ENCODE peak calls at places on chromosomes 7 and 10, in four cellular contexts. One of them, this sample, is unnamed.

GRCh38 chr7:73683916-73684693 is 708 bp downstream of the BUD23 start:
- DNase-seq in SK-N-SH: no peak
- DNase-seq in K562: peak
- DNase-seq in GM12878: no peak
- DNase-seq in this sample: no peak

GRCh38 chr7:91265693-91266066 is 1.4 kb downstream of the FZD1 start:
- DNase-seq in SK-N-SH: no peak
- DNase-seq in K562: no peak
- DNase-seq in GM12878: no peak
- DNase-seq in this sample: peak

GRCh38 chr10:29771376-29771775 is 136.6 kb upstream of the SVIL start:
- DNase-seq in GM12878: no peak
- DNase-seq in K562: no peak
- DNase-seq in SK-N-SH: no peak
- DNase-seq in this sample: no peak

GRCh38 chr10:19985745-19986144 is 169.5 kb downstream of the PLXDC2 start:
- DNase-seq in K562: no peak
- DNase-seq in GM12878: no peak
- DNase-seq in SK-N-SH: no peak
- DNase-seq in this sample: no peak

GRCh38 chr10:25682203-25682950 is 251.7 kb upstream of the MYO3A start:
- DNase-seq in SK-N-SH: peak
- DNase-seq in GM12878: no peak
- DNase-seq in K562: peak
- DNase-seq in this sample: peak

GRCh38 chr7:102080003-102080361 is 206.7 kb upstream of the SH2B2 start:
- DNase-seq in GM12878: no peak
- DNase-seq in SK-N-SH: no peak
- DNase-seq in K562: peak
- DNase-seq in this sample: no peak

GRCh38 chr10:132642732-132643008 is 105.1 kb downstream of the INPP5A start:
- DNase-seq in SK-N-SH: no peak
- DNase-seq in K562: no peak
- DNase-seq in GM12878: no peak
- DNase-seq in this sample: no peak

GRCh38 chr7:137977173-137977572 is 24.7 kb downstream of the CREB3L2 start:
- DNase-seq in K562: no peak
- DNase-seq in GM12878: no peak
- DNase-seq in SK-N-SH: no peak
- DNase-seq in this sample: no peak

GRCh38 chr10:78351283-78351682 is 317.6 kb downstream of the RPS24 start:
- DNase-seq in K562: no peak
- DNase-seq in SK-N-SH: no peak
- DNase-seq in GM12878: no peak
- DNase-seq in this sample: no peak

GRCh38 chr7:127057918-127058317 is 194.8 kb downstream of the GRM8 start:
- DNase-seq in K562: peak
- DNase-seq in SK-N-SH: no peak
- DNase-seq in GM12878: no peak
- DNase-seq in this sample: no peak

GRCh38 chr7:97004237-97004930 is 969 bp upstream of the DLX6 start:
- DNase-seq in GM12878: no peak
- DNase-seq in K562: no peak
- DNase-seq in SK-N-SH: no peak
- DNase-seq in this sample: no peak

GRCh38 chr10:122468923-122469781 is 7.8 kb downstream of the HTRA1 start:
- DNase-seq in SK-N-SH: no peak
- DNase-seq in GM12878: no peak
- DNase-seq in K562: no peak
- DNase-seq in this sample: no peak

GRCh38 chr10:132572545-132572937 is 35.0 kb downstream of the INPP5A start:
- DNase-seq in SK-N-SH: no peak
- DNase-seq in K562: no peak
- DNase-seq in GM12878: no peak
- DNase-seq in this sample: peak

GRCh38 chr7:129213828-129214227 is 11.0 kb upstream of the AHCYL2 start:
- DNase-seq in SK-N-SH: peak
- DNase-seq in K562: peak
- DNase-seq in GM12878: no peak
- DNase-seq in this sample: peak

GRCh38 chr10:98055875-98056516 is 25.6 kb upstream of the CRTAC1 start:
- DNase-seq in K562: peak
- DNase-seq in SK-N-SH: no peak
- DNase-seq in GM12878: no peak
- DNase-seq in this sample: peak

GRCh38 chr7:15862781-15863165 is 176.3 kb upstream of the MEOX2 start:
- DNase-seq in SK-N-SH: no peak
- DNase-seq in GM12878: no peak
- DNase-seq in K562: no peak
- DNase-seq in this sample: no peak

GRCh38 chr10:132395704-132396494 is 1.1 kb upstream of the PWWP2B start:
- DNase-seq in SK-N-SH: peak
- DNase-seq in GM12878: no peak
- DNase-seq in K562: peak
- DNase-seq in this sample: peak

GRCh38 chr10:5467634-5468255 is 31.6 kb downstream of the CALML5 start:
- DNase-seq in SK-N-SH: no peak
- DNase-seq in K562: no peak
- DNase-seq in GM12878: no peak
- DNase-seq in this sample: no peak

GRCh38 chr7:12158334-12159060 is 52.6 kb upstream of the TMEM106B start:
- DNase-seq in GM12878: no peak
- DNase-seq in SK-N-SH: no peak
- DNase-seq in K562: no peak
- DNase-seq in this sample: no peak

GRCh38 chr7:23106801-23107713 is 1.5 kb downstream of the KLHL7 start:
- DNase-seq in GM12878: no peak
- DNase-seq in SK-N-SH: no peak
- DNase-seq in K562: no peak
- DNase-seq in this sample: no peak

GRCh38 chr7:103711413-103711812 is 265.4 kb upstream of the SLC26A5 start:
- DNase-seq in GM12878: no peak
- DNase-seq in SK-N-SH: no peak
- DNase-seq in K562: no peak
- DNase-seq in this sample: no peak

GRCh38 chr7:99579956-99580777 is 17.9 kb upstream of the TMEM225B start:
- DNase-seq in GM12878: no peak
- DNase-seq in SK-N-SH: peak
- DNase-seq in K562: peak
- DNase-seq in this sample: peak

GRCh38 chr10:13787015-13787421 is 200.3 kb downstream of the PRPF18 start:
- DNase-seq in GM12878: peak
- DNase-seq in K562: no peak
- DNase-seq in SK-N-SH: no peak
- DNase-seq in this sample: no peak

GRCh38 chr10:122939133-122939532 is 14.9 kb downstream of the C10orf88 start:
- DNase-seq in SK-N-SH: no peak
- DNase-seq in K562: no peak
- DNase-seq in GM12878: no peak
- DNase-seq in this sample: no peak

GRCh38 chr7:12256025-12256570 is 45.0 kb downstream of the TMEM106B start:
- DNase-seq in K562: no peak
- DNase-seq in GM12878: no peak
- DNase-seq in SK-N-SH: no peak
- DNase-seq in this sample: no peak

GRCh38 chr10:54496852-54497251 is 304.2 kb downstream of the PCDH15 start:
- DNase-seq in SK-N-SH: no peak
- DNase-seq in GM12878: no peak
- DNase-seq in K562: no peak
- DNase-seq in this sample: no peak

GRCh38 chr7:33805630-33806233 is 99.6 kb upstream of the BMPER start:
- DNase-seq in SK-N-SH: no peak
- DNase-seq in K562: no peak
- DNase-seq in GM12878: no peak
- DNase-seq in this sample: no peak

GRCh38 chr7:20542594-20542993 is 72.9 kb upstream of the ABCB5 start:
- DNase-seq in GM12878: no peak
- DNase-seq in K562: no peak
- DNase-seq in SK-N-SH: peak
- DNase-seq in this sample: no peak

GRCh38 chr7:112084506-112084905 is 121.7 kb downstream of the DOCK4 start:
- DNase-seq in K562: no peak
- DNase-seq in GM12878: peak
- DNase-seq in SK-N-SH: no peak
- DNase-seq in this sample: no peak
- TF ChIP-seq USF1 in K562: no peak
- TF ChIP-seq USF1 in GM12878: no peak
- TF ChIP-seq USF1 in SK-N-SH: no peak
- TF ChIP-seq USF1 in this sample: no peak

GRCh38 chr10:71726673-71727428 is 7.3 kb upstream of the C10orf105 start:
- DNase-seq in K562: no peak
- DNase-seq in GM12878: peak
- DNase-seq in SK-N-SH: no peak
- DNase-seq in this sample: no peak

GRCh38 chr10:71729023-71729649 is 9.6 kb upstream of the C10orf105 start:
- DNase-seq in GM12878: no peak
- DNase-seq in SK-N-SH: peak
- DNase-seq in K562: peak
- DNase-seq in this sample: no peak

GRCh38 chr10:71728218-71728737 is 8.7 kb upstream of the C10orf105 start:
- DNase-seq in GM12878: peak
- DNase-seq in K562: no peak
- DNase-seq in SK-N-SH: peak
- DNase-seq in this sample: no peak

GRCh38 chr10:71725998-71726672 is 6.6 kb upstream of the C10orf105 start:
- DNase-seq in SK-N-SH: peak
- DNase-seq in K562: peak
- DNase-seq in GM12878: no peak
- DNase-seq in this sample: peak

DNA sequence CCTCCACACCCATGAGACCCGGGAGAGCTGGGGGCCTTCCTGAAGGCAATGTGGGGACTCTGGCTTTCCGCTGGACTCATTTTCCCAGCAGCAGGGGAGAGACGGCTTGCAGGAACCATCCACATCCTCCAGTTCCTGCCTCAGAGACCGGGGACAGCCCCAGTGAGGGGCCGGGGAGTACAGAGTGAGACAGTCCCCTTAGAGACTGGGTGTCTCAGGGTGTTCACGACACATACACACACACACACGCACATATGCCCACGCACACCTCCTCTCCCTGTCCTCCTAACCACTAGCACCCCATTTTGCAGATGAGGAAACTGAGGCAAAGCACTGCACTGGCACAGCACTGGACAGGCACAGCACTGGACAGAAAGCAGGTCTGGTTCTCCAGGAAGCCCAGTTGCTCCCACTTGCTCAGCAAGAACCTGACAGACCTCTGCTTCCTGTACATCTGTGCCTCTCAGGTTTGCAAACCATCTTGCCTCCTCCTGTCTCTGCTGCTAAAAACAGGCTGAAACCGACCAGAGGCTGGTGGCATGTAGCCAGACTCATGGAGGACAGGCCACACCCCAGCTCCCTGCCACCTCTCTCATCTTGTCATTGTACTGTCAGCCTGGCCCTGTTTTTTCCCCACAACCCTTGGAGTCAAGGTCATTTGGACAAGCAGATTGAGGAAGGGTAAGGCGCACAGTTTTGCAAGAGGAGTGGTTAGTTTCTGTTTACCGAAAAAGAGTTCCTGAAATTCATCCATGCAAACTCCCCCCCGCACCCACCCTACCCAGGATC is 8.0 kb upstream of the C10orf105 start:
- DNase-seq in GM12878: peak
- DNase-seq in SK-N-SH: peak
- DNase-seq in K562: no peak
- DNase-seq in this sample: no peak
- TF ChIP-seq USF1 in GM12878: peak
- TF ChIP-seq USF1 in SK-N-SH: no peak
- TF ChIP-seq USF1 in K562: peak
- TF ChIP-seq USF1 in this sample: no peak

GRCh38 chr7:1975179-1975578 is 257.6 kb downstream of the MAD1L1 start:
- DNase-seq in SK-N-SH: no peak
- DNase-seq in K562: no peak
- DNase-seq in GM12878: no peak
- DNase-seq in this sample: no peak
- TF ChIP-seq USF1 in SK-N-SH: no peak
- TF ChIP-seq USF1 in K562: no peak
- TF ChIP-seq USF1 in GM12878: no peak
- TF ChIP-seq USF1 in this sample: no peak

GRCh38 chr7:156429514-156429913 is 211.1 kb upstream of the RNF32 start:
- DNase-seq in SK-N-SH: no peak
- DNase-seq in K562: no peak
- DNase-seq in GM12878: no peak
- DNase-seq in this sample: no peak
- TF ChIP-seq USF1 in SK-N-SH: no peak
- TF ChIP-seq USF1 in K562: no peak
- TF ChIP-seq USF1 in GM12878: no peak
- TF ChIP-seq USF1 in this sample: no peak

GRCh38 chr7:121307021-121307575 is 21.7 kb upstream of the WNT16 start:
- DNase-seq in K562: no peak
- DNase-seq in GM12878: no peak
- DNase-seq in SK-N-SH: no peak
- DNase-seq in this sample: no peak
- TF ChIP-seq USF1 in K562: no peak
- TF ChIP-seq USF1 in GM12878: no peak
- TF ChIP-seq USF1 in SK-N-SH: no peak
- TF ChIP-seq USF1 in this sample: no peak

DNA sequence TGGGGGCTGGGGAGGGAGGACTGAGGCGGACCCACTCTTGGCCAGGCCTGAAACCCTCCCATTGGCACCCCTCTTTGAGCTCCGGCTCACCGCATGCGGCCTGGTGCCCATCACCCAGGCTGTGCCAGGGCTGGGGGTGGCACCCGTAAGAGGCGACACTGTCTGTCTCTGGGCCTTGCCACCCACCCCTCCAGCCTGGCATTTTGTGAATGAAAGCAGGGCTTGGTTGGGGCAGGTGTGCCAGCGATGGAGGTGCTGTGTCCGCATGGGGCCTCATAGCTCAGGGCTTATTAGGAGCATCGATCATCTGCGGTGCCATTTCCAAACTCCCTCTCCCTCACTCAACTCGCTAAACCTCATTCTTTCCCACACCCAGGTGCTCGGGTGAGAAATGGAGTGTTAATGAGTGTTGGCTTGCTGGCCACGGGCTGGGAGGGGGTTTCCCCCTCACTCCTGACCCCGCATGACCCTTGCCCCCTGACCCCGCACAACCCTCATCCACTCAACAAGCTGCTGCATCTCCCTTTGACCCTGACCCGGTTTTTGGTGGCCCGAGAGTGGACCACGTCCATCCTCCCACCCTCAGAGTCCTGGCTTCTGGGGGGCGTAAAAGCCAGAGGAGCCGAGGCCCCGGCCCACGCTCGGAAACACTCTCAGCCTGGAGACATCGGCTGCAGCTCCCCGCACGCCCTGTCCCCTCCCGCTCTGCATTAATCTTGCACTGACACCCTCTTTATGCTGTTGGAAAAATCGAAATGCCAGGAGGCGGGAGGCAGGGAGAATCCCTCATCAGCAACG is 161.1 kb downstream of the DNAJB6 start:
- DNase-seq in K562: no peak
- DNase-seq in SK-N-SH: no peak
- DNase-seq in GM12878: no peak
- DNase-seq in this sample: no peak
- TF ChIP-seq USF1 in K562: no peak
- TF ChIP-seq USF1 in SK-N-SH: no peak
- TF ChIP-seq USF1 in GM12878: no peak
- TF ChIP-seq USF1 in this sample: no peak

This sample was measured in WTC11.